ENCODE peak calls at places on chromosomes 7 and 10, in six cellular contexts. T, Q, Y, D, L and K are unnamed samples.

GRCh38 chr7:43785425-43785824 is 26.9 kb downstream of the BLVRA start:
- DNase-seq in T (no peak), Q (no peak), Y (no peak), D (no peak), L (peak; percentile 88), K (no peak)

GRCh38 chr7:5417106-5418071 is 6.2 kb downstream of the TNRC18 start:
- DNase-seq in T (no peak), Q (no peak), Y (no peak), D (no peak), L (peak; percentile 49), K (no peak)

GRCh38 chr7:130369110-130369711 is 11.1 kb upstream of the CPA1 start:
- DNase-seq in T (no peak), Q (no peak), Y (peak; percentile 37), D (no peak), L (peak; percentile 37), K (no peak)

GRCh38 chr7:150381096-150381495 is 2.0 kb downstream of the ZNF775 start:
- DNase-seq in T (no peak), Q (no peak), Y (peak; percentile 47), D (no peak), L (no peak), K (no peak)

GRCh38 chr10:49844775-49845561 is 82.8 kb upstream of the OGDHL start:
- DNase-seq in T (no peak), Q (no peak), Y (no peak), D (no peak), L (peak; percentile 39), K (no peak)

GRCh38 chr7:36784991-36785940 is 61.0 kb upstream of the AOAH start:
- DNase-seq in T (peak; percentile 67), Q (peak; percentile 42), Y (peak; percentile 27), D (peak; percentile 38), L (no peak), K (peak; percentile 32)

GRCh38 chr7:35691827-35692307 is 3.1 kb downstream of the HERPUD2 start:
- DNase-seq in T (peak; percentile 49), Q (no peak), Y (peak; percentile 16), D (peak; percentile 26), L (no peak), K (no peak)

GRCh38 chr7:77827999-77828398 is 29.4 kb downstream of the PHTF2 start:
- DNase-seq in T (no peak), Q (no peak), Y (peak; percentile 78), D (no peak), L (no peak), K (no peak)

GRCh38 chr7:140923358-140924006 is 1.2 kb downstream of the BRAF start:
- DNase-seq in T (no peak), Q (no peak), Y (peak; percentile 59), D (no peak), L (no peak), K (no peak)

GRCh38 chr7:149714910-149715471 is 58.4 kb downstream of the ZNF467 start:
- DNase-seq in T (no peak), Q (no peak), Y (no peak), D (no peak), L (no peak), K (no peak)

GRCh38 chr7:66265566-66265965 is 60.4 kb downstream of the TPST1 start:
- DNase-seq in T (no peak), Q (no peak), Y (peak; percentile 32), D (no peak), L (peak; percentile 29), K (no peak)